ENCODE peak calls at places on chromosomes 13 and 19, in four cellular contexts. T, N, E and M are unnamed samples.

GRCh38 chr19:10986301-10987127 is 25.7 kb downstream of the SMARCA4 start:
- DNase-seq in N (no peak), T (no peak), E (no peak), M (no peak)

GRCh38 chr19:48244289-48244688 is 11.4 kb downstream of the CARD8 start:
- DNase-seq in E (no peak), T (no peak), N (no peak), M (no peak)

GRCh38 chr19:40594657-40595077 is 6.5 kb upstream of the LTBP4 start:
- DNase-seq in T (peak; percentile 70), E (no peak), N (no peak), M (no peak)

GRCh38 chr13:49584771-49585182 is 581 bp downstream of the RCBTB1 start:
- DNase-seq in E (peak; percentile 50), N (no peak), T (peak; percentile 6), M (no peak)

GRCh38 chr19:57280165-57280912 is at the start of gene ZNF460:
- DNase-seq in N (peak; percentile 96), E (peak; percentile 96), T (peak; percentile 97), M (peak; percentile 97)

GRCh38 chr13:50892162-50892944 is 17.2 kb upstream of the RNASEH2B start:
- DNase-seq in N (no peak), E (no peak), T (no peak), M (no peak)

GRCh38 chr13:53311561-53311960 is 282.9 kb downstream of the OLFM4 start:
- DNase-seq in T (no peak), E (no peak), N (no peak), M (no peak)

GRCh38 chr19:53853707-53854106 is 14.0 kb upstream of the MYADM start:
- DNase-seq in N (no peak), T (no peak), E (no peak), M (no peak)

GRCh38 chr13:93778548-93778947 is 551.9 kb downstream of the GPC6 start:
- DNase-seq in T (no peak), E (no peak), N (no peak), M (no peak)

GRCh38 chr19:49879243-49879960 is 1.9 kb downstream of the TBC1D17 start:
- DNase-seq in N (no peak), T (no peak), E (no peak), M (peak; percentile 51)
- H3K27ac ChIP-seq in N (no peak overlapping the region), T (no peak overlapping the region), E (no peak overlapping the region), M (no peak overlapping the region)

GRCh38 chr19:13840751-13841338 is 36.1 kb upstream of the NANOS3 start:
- DNase-seq in N (no peak), E (no peak), T (no peak), M (no peak)

GRCh38 chr19:13844130-13844631 is 32.8 kb upstream of the NANOS3 start:
- DNase-seq in T (no peak), N (no peak), E (no peak), M (no peak)

GRCh38 chr19:13842294-13843103 is 34.4 kb upstream of the NANOS3 start:
- DNase-seq in T (peak; percentile 65), E (peak; percentile 83), N (peak; percentile 76), M (peak; percentile 91)

GRCh38 chr19:13841339-13842293 is 35.3 kb upstream of the NANOS3 start:
- DNase-seq in E (peak; percentile 52), N (peak; percentile 44), T (no peak), M (peak; percentile 84)

DNA sequence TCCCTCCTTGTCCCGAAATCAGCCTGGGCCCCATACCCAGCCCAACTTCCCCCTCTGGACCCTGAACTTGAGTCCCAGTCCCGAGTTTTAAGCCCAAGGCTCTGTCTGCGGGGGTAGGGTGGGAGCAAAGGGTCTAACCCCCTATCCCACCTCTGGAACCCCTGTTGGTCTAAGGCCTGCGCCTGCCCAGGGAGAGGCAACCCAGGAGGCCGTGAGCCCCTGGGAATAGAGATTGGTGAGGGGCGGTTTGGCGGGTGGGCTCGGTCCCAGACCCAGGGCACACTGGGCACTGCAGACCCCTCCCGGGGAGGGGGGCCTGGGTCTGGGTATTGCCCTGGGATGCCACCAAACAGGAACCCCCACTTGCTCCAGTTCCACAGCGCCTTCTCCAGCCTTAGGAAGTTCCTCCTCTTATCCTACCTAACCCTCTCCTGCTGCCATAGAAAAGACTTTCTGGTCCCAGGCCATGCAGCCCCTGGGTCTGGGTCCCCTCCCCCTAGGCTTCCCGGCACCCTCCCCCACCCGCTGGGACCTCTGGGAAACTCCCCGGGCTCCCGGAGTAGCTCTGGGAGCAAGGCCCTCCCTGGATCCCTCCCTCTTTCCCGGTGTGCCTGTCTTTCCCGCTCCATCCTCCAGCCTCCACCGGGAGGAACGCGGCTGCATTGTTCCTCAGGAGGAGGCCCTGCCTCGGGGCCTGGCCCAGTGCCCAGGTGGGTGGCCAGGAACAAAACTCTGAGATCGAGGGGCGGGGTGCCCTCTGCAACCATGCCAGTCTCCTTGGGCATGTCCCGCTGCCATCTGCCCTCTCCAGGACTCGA is 33.6 kb upstream of the NANOS3 start:
- DNase-seq in T (peak; percentile 47), N (peak; percentile 57), E (peak; percentile 64), M (no peak)
- H3K4me3 ChIP-seq in T (peak overlapping the region; percentile 39), N (peak overlapping the region; percentile 97), E (peak overlapping the region; percentile 10), M (peak overlapping the region; percentile 83)

GRCh38 chr13:99985243-99985874 is 3.8 kb downstream of the ZIC2 start:
- DNase-seq in N (no peak), E (no peak), T (no peak), M (no peak)
- H3K27ac ChIP-seq in N (no peak overlapping the region), E (no peak overlapping the region), T (no peak overlapping the region), M (no peak overlapping the region)

GRCh38 chr19:58468216-58468839 is 1.4 kb downstream of the ZNF324 start:
- DNase-seq in E (no peak), T (peak; percentile 9), N (no peak), M (no peak)
- H3K4me3 ChIP-seq in E (no peak overlapping the region), T (no peak overlapping the region), N (no peak overlapping the region), M (no peak overlapping the region)

GRCh38 chr19:1401138-1401888 is at the start of gene GAMT:
- DNase-seq in E (peak; percentile 52), T (no peak), N (no peak), M (no peak)
- H3K27ac ChIP-seq in E (no peak within 1 kb of the TSS), T (peak within 1 kb of the TSS; percentile 41), N (peak within 1 kb of the TSS; percentile 57), M (no peak within 1 kb of the TSS)

GRCh38 chr19:2847507-2847906 is 6.2 kb downstream of the ZNF555 start:
- DNase-seq in T (no peak), N (no peak), E (no peak), M (no peak)

GRCh38 chr19:2848625-2849024 is 7.3 kb downstream of the ZNF555 start:
- DNase-seq in E (no peak), T (peak; percentile 41), N (no peak), M (no peak)

GRCh38 chr19:2853015-2853606 is 11.8 kb downstream of the ZNF555 start:
- DNase-seq in N (no peak), T (no peak), E (no peak), M (no peak)

GRCh38 chr19:2852598-2852997 is 11.3 kb downstream of the ZNF555 start:
- DNase-seq in T (no peak), N (no peak), E (no peak), M (no peak)

GRCh38 chr19:2850256-2850925 is 9.1 kb downstream of the ZNF555 start:
- DNase-seq in E (no peak), T (no peak), N (no peak), M (no peak)
- H3K4me3 ChIP-seq in E (no peak overlapping the region), T (no peak overlapping the region), N (no peak overlapping the region), M (no peak overlapping the region)

GRCh38 chr19:49425178-49425577 is at the start of gene GFY:
- DNase-seq in N (no peak), T (no peak), E (no peak), M (no peak)
- H3K27ac ChIP-seq in N (no peak within 1 kb of the TSS), T (no peak within 1 kb of the TSS), E (no peak within 1 kb of the TSS), M (no peak within 1 kb of the TSS)